ENCODE peak calls at places on chromosome 5, in five cellular contexts. F is occipital lobe, C is K562, O is putamen, V is NCI-H82. P is an unnamed sample.

GRCh38 chr5:78544531-78545200 is 103.9 kb downstream of the LHFPL2 start:
- DNase-seq in F (no peak), C (no peak), O (no peak), V (no peak), P (no peak)

GRCh38 chr5:132770476-132771159 is 6.4 kb downstream of the SEPTIN8 start:
- DNase-seq in F (peak), C (no peak), O (no peak), V (peak), P (no peak)

GRCh38 chr5:137466888-137467287 is 32.2 kb downstream of the SPOCK1 start:
- DNase-seq in F (no peak), C (no peak), O (peak), V (no peak), P (peak)

GRCh38 chr5:146447734-146448380 is 724 bp downstream of the TCERG1 start:
- DNase-seq in F (no peak), C (peak), O (no peak), V (peak), P (no peak)

GRCh38 chr5:68368686-68369359 is 153.3 kb downstream of the PIK3R1 start:
- DNase-seq in F (no peak), C (no peak), O (no peak), V (no peak), P (no peak)

GRCh38 chr5:98581416-98581999 is 192.0 kb upstream of the RGMB start:
- DNase-seq in F (no peak), C (no peak), O (no peak), V (no peak), P (peak)

GRCh38 chr5:139795074-139796001 is at the start of gene PSD2:
- DNase-seq in F (peak), C (peak), O (peak), V (peak), P (peak)

GRCh38 chr5:112757468-112758208 is 20.0 kb downstream of the APC start:
- DNase-seq in F (no peak), C (peak), O (peak), V (peak), P (peak)